ENCODE peak calls at places on chromosomes 6 and 20, in six cellular contexts. D is activated CD8-positive, alpha-beta memory T cell treated with anti-CD3 and anti-CD28 coated beads for 24 hours; O is CD8-positive, alpha-beta T cell; I is GM12878; E is SK-MEL-5; M is activated naive CD4-positive, alpha-beta T cell treated with anti-CD3 and anti-CD28 coated beads for 36 hours. H is an unnamed sample.

GRCh38 chr20:63707558-63708300 is at the start of the genes ARFRP1 and ZGPAT:
- DNase-seq in M (peak), O (peak), I (no peak), D (peak), E (peak), H (peak)

GRCh38 chr6:72560721-72561593 is 60.9 kb upstream of the KCNQ5 start:
- DNase-seq in D (no peak), E (peak), I (no peak), O (no peak), M (no peak), H (no peak)

GRCh38 chr6:151430886-151431285 is 21.0 kb downstream of the RMND1 start:
- DNase-seq in O (no peak), D (no peak), E (peak), I (no peak), M (no peak), H (no peak)

GRCh38 chr6:134288538-134289203 is 29.2 kb downstream of the SGK1 start:
- DNase-seq in M (no peak), O (no peak), I (no peak), E (peak), D (no peak), H (peak)

GRCh38 chr20:52838510-52839241 is 133.5 kb upstream of the TSHZ2 start:
- DNase-seq in E (no peak), M (no peak), D (no peak), I (no peak), O (no peak), H (no peak)

GRCh38 chr6:167976708-167977107 is 20.8 kb upstream of the KIF25 start:
- DNase-seq in I (no peak), M (no peak), O (no peak), D (no peak), E (no peak), H (no peak)

GRCh38 chr6:66429220-66429619 is 722.2 kb upstream of the EYS start:
- DNase-seq in I (no peak), M (no peak), E (no peak), D (no peak), O (no peak), H (no peak)

GRCh38 chr6:34922177-34922663 is 33.2 kb downstream of the ANKS1A start:
- DNase-seq in M (no peak), D (no peak), E (no peak), O (no peak), I (no peak), H (no peak)

GRCh38 chr6:151847064-151847463 is 39.6 kb downstream of the ESR1 start:
- DNase-seq in M (peak), I (no peak), E (no peak), D (no peak), O (no peak), H (no peak)

GRCh38 chr6:41462033-41462432 is 84.1 kb upstream of the FOXP4 start:
- DNase-seq in I (no peak), E (no peak), M (no peak), D (no peak), O (no peak), H (no peak)

GRCh38 chr6:13466304-13467215 is 20.8 kb downstream of the GFOD1 start:
- DNase-seq in E (no peak), D (peak), O (no peak), I (no peak), M (peak), H (peak)

GRCh38 chr6:44268095-44268628 is 2.1 kb upstream of the TMEM151B start:
- DNase-seq in O (peak), E (peak), D (peak), I (no peak), M (peak), H (peak)

GRCh38 chr6:36733300-36733699 is 35.7 kb downstream of the RAB44 start:
- DNase-seq in O (no peak), D (no peak), M (no peak), E (no peak), I (no peak), H (no peak)

H was measured in GM20000.